ENCODE peak calls at places on chromosomes 13 and 19, in nine cellular contexts. B, K, E, U, V, L, J, A and S are unnamed samples.

GRCh38 chr13:102726430-102726829 is 31.6 kb upstream of the METTL21C start:
- DNase-seq in U (no peak), J (no peak), B (no peak), L (no peak), V (no peak), E (no peak), A (no peak), K (no peak), S (no peak)

GRCh38 chr13:111241862-111242261 is 78.6 kb upstream of the TEX29 start:
- DNase-seq in J (no peak), A (no peak), U (no peak), E (no peak), K (no peak), V (peak), B (no peak), L (no peak), S (no peak)

GRCh38 chr13:57624565-57625435 is 6.7 kb upstream of the PCDH17 start:
- DNase-seq in A (no peak), J (no peak), L (peak), B (peak), U (peak), K (peak), V (peak), E (no peak), S (peak)

GRCh38 chr19:10305139-10305806 is 4.3 kb downstream of the ZGLP1 start:
- DNase-seq in B (peak), J (peak), V (no peak), A (peak), L (no peak), K (no peak), E (no peak), U (no peak), S (no peak)

GRCh38 chr13:41006296-41006695 is 12.8 kb downstream of the ELF1 start:
- DNase-seq in B (no peak), E (no peak), U (no peak), L (no peak), J (no peak), A (no peak), V (no peak), K (no peak), S (no peak)

GRCh38 chr19:54707932-54708331 is 16.3 kb upstream of the KIR3DL3 start:
- DNase-seq in V (no peak), E (no peak), A (no peak), J (no peak), L (no peak), K (no peak), U (no peak), B (no peak), S (no peak)

GRCh38 chr13:79775830-79776229 is 294.9 kb downstream of the NDFIP2 start:
- DNase-seq in J (peak), V (peak), A (no peak), B (peak), K (no peak), L (peak), U (peak), E (no peak), S (peak)

GRCh38 chr19:54439174-54439851 is 9.7 kb upstream of the LENG8 start:
- DNase-seq in L (peak), E (no peak), A (no peak), U (peak), J (peak), V (peak), K (peak), B (no peak), S (peak)

GRCh38 chr13:86425127-86425526 is 625.9 kb upstream of the SLITRK6 start:
- DNase-seq in V (no peak), U (no peak), J (no peak), L (no peak), A (no peak), B (no peak), K (no peak), E (no peak), S (no peak)

GRCh38 chr13:71851541-71851940 is 15.5 kb downstream of the DACH1 start:
- DNase-seq in L (no peak), V (no peak), J (no peak), K (no peak), U (no peak), B (no peak), A (no peak), E (no peak), S (no peak)